ENCODE peak calls at places on chromosomes 6 and 20, in seven cellular contexts. A is epithelial cell of esophagus, R is K562, U is AG09319, B is Calu3, L is OCI-LY7, F is heart left ventricle. D is an unnamed sample.

GRCh38 chr20:36574278-36575065 is 1.1 kb downstream of the TGIF2 start:
- DNase-seq in A (peak; percentile 51), U (no peak), F (peak; percentile 60), R (peak; percentile 71), L (peak; percentile 58), B (peak; percentile 65), D (peak; percentile 44)

GRCh38 chr6:158742988-158743651 is 76.0 kb downstream of the EZR start:
- DNase-seq in U (no peak), L (no peak), R (no peak), F (no peak), B (no peak), A (peak; percentile 90), D (no peak)

GRCh38 chr6:47478233-47479155 is 905 bp downstream of the CD2AP start:
- DNase-seq in L (peak; percentile 42), F (no peak), A (peak; percentile 58), B (no peak), U (no peak), R (peak; percentile 78), D (no peak)

GRCh38 chr6:119137194-119138072 is 59.0 kb upstream of the FAM184A start:
- DNase-seq in B (no peak), U (no peak), A (peak; percentile 82), F (no peak), L (no peak), R (peak; percentile 65), D (no peak)

GRCh38 chr6:31180500-31180899 is 10.0 kb upstream of the POU5F1 start:
- DNase-seq in R (peak; percentile 65), A (peak; percentile 60), B (peak; percentile 98), L (peak; percentile 86), F (peak; percentile 81), U (peak; percentile 24), D (no peak)

GRCh38 chr6:92159046-92159445 is 1260.3 kb downstream of the EPHA7 start:
- DNase-seq in R (no peak), L (no peak), A (no peak), F (no peak), U (no peak), B (no peak), D (no peak)

GRCh38 chr6:22896716-22897115 is 327.4 kb downstream of the HDGFL1 start:
- DNase-seq in F (no peak), L (no peak), A (no peak), R (no peak), U (no peak), B (no peak), D (no peak)

GRCh38 chr6:164102701-164103100 is 688.2 kb downstream of the QKI start:
- DNase-seq in L (no peak), R (no peak), A (no peak), B (no peak), U (no peak), F (no peak), D (no peak)

GRCh38 chr6:142398353-142398752 is 96.5 kb downstream of the ADGRG6 start:
- DNase-seq in A (no peak), F (no peak), B (no peak), L (no peak), R (no peak), U (no peak), D (no peak)

GRCh38 chr6:5851261-5851757 is 155.4 kb downstream of the NRN1 start:
- DNase-seq in A (peak; percentile 43), U (no peak), R (peak; percentile 46), B (peak; percentile 56), F (peak; percentile 62), L (no peak), D (peak; percentile 55)

GRCh38 chr6:131954775-131955107 is 3.6 kb upstream of the CCN2 start:
- DNase-seq in L (no peak), B (peak; percentile 82), R (no peak), A (peak; percentile 94), U (no peak), F (peak; percentile 39), D (no peak)

GRCh38 chr6:134830945-134831344 is 119.0 kb downstream of the ALDH8A1 start:
- DNase-seq in A (no peak), L (no peak), R (no peak), F (no peak), U (no peak), B (peak; percentile 22), D (no peak)

GRCh38 chr6:154411076-154411475 is 54.5 kb upstream of the IPCEF1 start:
- DNase-seq in U (no peak), L (no peak), A (no peak), R (no peak), B (no peak), F (no peak), D (no peak)

GRCh38 chr6:154410619-154411044 is 54.0 kb upstream of the IPCEF1 start:
- DNase-seq in B (peak; percentile 42), F (peak; percentile 38), L (no peak), U (peak; percentile 94), R (no peak), A (peak; percentile 85), D (no peak)

GRCh38 chr6:154410215-154410614 is 53.6 kb upstream of the IPCEF1 start:
- DNase-seq in F (no peak), B (no peak), A (peak; percentile 13), R (no peak), U (no peak), L (no peak), D (no peak)

GRCh38 chr6:154407440-154407839 is 50.8 kb upstream of the IPCEF1 start:
- DNase-seq in R (no peak), L (no peak), U (no peak), B (no peak), F (no peak), A (no peak), D (no peak)

DNA sequence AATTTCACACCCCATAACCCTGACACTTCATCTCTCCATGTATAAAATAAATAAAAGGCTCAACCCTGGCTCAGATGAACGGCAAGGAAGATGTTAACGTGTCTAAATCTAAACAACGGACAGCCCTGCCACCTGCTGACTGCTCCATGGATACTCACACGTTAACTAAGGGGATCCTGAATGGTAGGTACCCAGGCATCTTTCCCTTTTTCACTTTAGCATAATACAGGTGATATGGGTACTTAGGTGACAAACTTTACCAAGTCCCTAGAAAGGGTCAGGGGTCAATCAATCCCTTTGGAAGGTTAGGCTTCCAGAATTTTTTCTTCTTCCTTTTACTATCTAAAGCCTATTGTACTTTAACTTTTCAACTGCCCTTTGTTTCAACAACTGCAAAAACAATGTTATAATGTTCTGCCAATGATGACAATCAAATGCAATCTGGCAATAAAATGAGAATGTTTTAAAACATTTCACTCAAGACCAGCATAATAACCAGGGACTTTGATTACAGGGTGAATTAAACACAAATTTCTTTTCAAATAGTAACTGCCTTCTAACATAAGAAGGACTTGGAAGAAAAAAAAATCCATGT is 52.4 kb upstream of the IPCEF1 start:
- DNase-seq in L (peak; percentile 11), B (peak; percentile 29), F (no peak), A (peak; percentile 61), U (no peak), R (no peak), D (no peak)
- TF ChIP-seq CTCF in L (peak; percentile 28), B (peak; percentile 22), F (peak; percentile 50), A (peak; percentile 58), U (peak; percentile 35), R (no peak), D (no peak)

GRCh38 chr20:61731363-61732181 is 334.1 kb downstream of the TAF4 start:
- DNase-seq in B (no peak), U (no peak), A (peak; percentile 25), F (no peak), L (no peak), R (no peak), D (no peak)
- TF ChIP-seq CTCF in B (no peak), U (no peak), A (no peak), F (no peak), L (no peak), R (no peak), D (no peak)

GRCh38 chr6:16759646-16760535 is 1.4 kb downstream of the ATXN1 start:
- DNase-seq in B (peak; percentile 74), L (no peak), A (peak; percentile 87), F (peak; percentile 95), U (peak; percentile 79), R (peak; percentile 69), D (peak; percentile 68)

GRCh38 chr6:16762265-16762546 is 946 bp upstream of the ATXN1 start:
- DNase-seq in F (no peak), U (no peak), B (peak; percentile 21), L (no peak), R (no peak), A (no peak), D (no peak)

GRCh38 chr6:16760536-16761468 is at the start of gene ATXN1:
- DNase-seq in U (no peak), R (peak; percentile 59), L (no peak), B (peak; percentile 21), F (peak; percentile 69), A (peak; percentile 65), D (peak; percentile 52)

GRCh38 chr6:16762547-16763477 is 1.6 kb upstream of the ATXN1 start:
- DNase-seq in A (peak; percentile 93), B (peak; percentile 34), U (no peak), F (peak; percentile 35), L (peak; percentile 16), R (peak; percentile 67), D (peak; percentile 32)

GRCh38 chr6:16761469-16762264 is 407 bp upstream of the ATXN1 start:
- DNase-seq in L (no peak), B (peak; percentile 86), F (peak; percentile 91), U (peak; percentile 80), R (peak; percentile 75), A (peak; percentile 89), D (peak; percentile 72)
- TF ChIP-seq CTCF in L (no peak), B (no peak), F (peak; percentile 52), U (no peak), R (no peak), A (peak; percentile 1), D (no peak)

GRCh38 chr6:69722683-69723082 is 74.1 kb downstream of the LMBRD1 start:
- DNase-seq in L (no peak), R (no peak), F (no peak), B (no peak), U (no peak), A (no peak), D (no peak)

DNA sequence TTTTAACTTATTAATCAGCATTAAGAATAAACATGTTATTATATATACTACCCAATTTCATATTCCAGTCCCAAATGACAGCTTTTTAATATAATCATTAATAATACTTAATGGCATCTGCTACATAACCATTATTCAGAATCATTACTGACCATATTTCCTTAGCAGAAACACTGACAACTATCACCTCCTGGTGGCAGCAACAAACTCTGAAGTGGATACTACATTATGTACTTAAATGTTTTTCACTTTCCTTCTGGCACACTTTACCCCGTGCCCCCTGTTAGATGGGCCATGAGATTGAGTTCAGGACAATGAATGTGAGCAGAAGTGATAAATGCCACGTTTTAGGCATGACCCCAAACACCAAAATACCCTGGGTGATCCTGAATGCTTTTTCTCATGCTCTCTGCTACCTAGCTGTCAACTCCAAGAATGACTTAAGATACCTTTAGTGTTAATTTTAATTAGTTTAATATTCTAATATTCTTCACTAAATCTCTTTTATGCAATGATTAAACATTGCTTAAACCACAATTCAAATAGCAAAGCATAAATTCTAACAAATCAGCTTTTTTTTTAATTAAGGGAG is 77.1 kb downstream of the LMBRD1 start:
- DNase-seq in F (no peak), U (no peak), L (peak; percentile 14), B (peak; percentile 41), R (peak; percentile 13), A (peak; percentile 43), D (no peak)
- TF ChIP-seq CTCF in F (peak; percentile 46), U (peak; percentile 33), L (peak; percentile 69), B (peak; percentile 44), R (no peak), A (peak; percentile 52), D (no peak)

GRCh38 chr6:117399924-117400323 is 25.8 kb downstream of the ROS1 start:
- DNase-seq in F (no peak), R (peak; percentile 7), L (no peak), U (no peak), A (peak; percentile 10), B (no peak), D (no peak)
- TF ChIP-seq CTCF in F (peak; percentile 20), R (peak; percentile 28), L (peak; percentile 25), U (peak; percentile 40), A (peak; percentile 49), B (no peak), D (no peak)

D was measured in activated B cell treated with CpG ODN at 0.5 μM for 24 hours.